ENCODE peak calls at places on chromosome 18, in ten cellular contexts. T is cardiac muscle cell; Q is HCT116; K is body of pancreas; M is CD8-positive, alpha-beta memory T cell; E is left ventricle myocardium inferior; J is hepatocyte; G is suprapubic skin; P is trophoblast cell; B is Peyer's patch. W is an unnamed sample. For H3K4me1, the result is how much of the 10 kb centered on the place peaks cover.

GRCh38 chr18:13178976-13179375 is 39.6 kb upstream of the LDLRAD4 start:
- DNase-seq in T (peak), Q (no peak), K (no peak), M (no peak), E (no peak), J (no peak), G (no peak), P (no peak), B (no peak), W (no peak)

GRCh38 chr18:78856569-78857200 is 122.9 kb upstream of the SALL3 start:
- DNase-seq in T (no peak), Q (no peak), K (no peak), M (no peak), E (no peak), J (no peak), G (no peak), P (no peak), B (no peak), W (no peak)

GRCh38 chr18:58119819-58120218 is 75.8 kb downstream of the NEDD4L start:
- DNase-seq in T (no peak), Q (no peak), K (no peak), M (no peak), E (no peak), J (no peak), G (no peak), P (no peak), B (no peak), W (no peak)

GRCh38 chr18:59865241-59865986 is 34.4 kb upstream of the PMAIP1 start:
- DNase-seq in T (no peak), Q (no peak), K (no peak), M (no peak), E (no peak), J (no peak), G (peak), P (no peak), B (no peak), W (no peak)

GRCh38 chr18:49681387-49681786 is 119.5 kb downstream of the LIPG start:
- DNase-seq in T (no peak), Q (no peak), K (no peak), M (no peak), E (no peak), J (no peak), G (no peak), P (no peak), B (no peak), W (no peak)

GRCh38 chr18:66640431-66640830 is 36.5 kb upstream of the CDH19 start:
- DNase-seq in T (peak), Q (no peak), K (peak), M (no peak), E (peak), J (no peak), G (no peak), P (no peak), B (no peak), W (no peak)

GRCh38 chr18:25825066-25825465 is 265.3 kb downstream of the SS18 start:
- DNase-seq in T (no peak), Q (no peak), K (no peak), M (no peak), E (no peak), J (no peak), G (no peak), P (no peak), B (no peak), W (no peak)

GRCh38 chr18:69795785-69796184 is 151.9 kb downstream of the CD226 start:
- DNase-seq in T (no peak), Q (no peak), K (no peak), M (no peak), E (no peak), J (peak), G (no peak), P (no peak), B (no peak), W (peak)

GRCh38 chr18:48719988-48720654 is 181.3 kb downstream of the CTIF start:
- DNase-seq in T (no peak), Q (no peak), K (no peak), M (no peak), E (no peak), J (no peak), G (no peak), P (no peak), B (no peak), W (no peak)

GRCh38 chr18:44497757-44498490 is 182.8 kb upstream of the SETBP1 start:
- DNase-seq in T (no peak), Q (no peak), K (no peak), M (no peak), E (no peak), J (no peak), G (no peak), P (no peak), B (no peak), W (peak)

GRCh38 chr18:2656237-2657042 is 914 bp downstream of the SMCHD1 start:
- DNase-seq in T (peak), Q (no peak), K (peak), M (peak), E (peak), J (peak), G (peak), P (peak), B (peak), W (peak)

GRCh38 chr18:64175432-64175831 is 26.5 kb upstream of the LINC00305 start:
- DNase-seq in T (no peak), Q (no peak), K (no peak), M (no peak), E (no peak), J (no peak), G (no peak), P (no peak), B (no peak), W (no peak)

GRCh38 chr18:23442958-23443357 is 10.1 kb upstream of the RIOK3 start:
- DNase-seq in T (no peak), Q (no peak), K (no peak), M (no peak), E (no peak), J (no peak), G (no peak), P (no peak), B (no peak), W (no peak)

GRCh38 chr18:76350134-76351025 is 144.7 kb downstream of the ZNF516 start:
- DNase-seq in T (no peak), Q (no peak), K (no peak), M (no peak), E (no peak), J (no peak), G (no peak), P (no peak), B (no peak), W (no peak)

GRCh38 chr18:59649575-59649974 is 47.6 kb downstream of the CCBE1 start:
- DNase-seq in T (no peak), Q (no peak), K (no peak), M (no peak), E (no peak), J (no peak), G (no peak), P (no peak), B (no peak), W (no peak)

GRCh38 chr18:76679259-76679658 is 143.1 kb upstream of the ZNF236 start:
- DNase-seq in T (no peak), Q (no peak), K (no peak), M (no peak), E (no peak), J (peak), G (no peak), P (no peak), B (peak), W (no peak)

GRCh38 chr18:77316013-77316412 is 66.4 kb downstream of the GALR1 start:
- DNase-seq in T (no peak), Q (no peak), K (no peak), M (no peak), E (no peak), J (no peak), G (no peak), P (no peak), B (no peak), W (no peak)

GRCh38 chr18:40414155-40414754 is 1540.8 kb upstream of the PIK3C3 start:
- DNase-seq in T (peak), Q (no peak), K (no peak), M (no peak), E (no peak), J (no peak), G (no peak), P (no peak), B (no peak), W (peak)

GRCh38 chr18:78783564-78783960 is 196.1 kb upstream of the SALL3 start:
- DNase-seq in T (no peak), Q (no peak), K (no peak), M (no peak), E (no peak), J (no peak), G (peak), P (no peak), B (no peak), W (no peak)

GRCh38 chr18:44632469-44633145 is 48.1 kb upstream of the SETBP1 start:
- DNase-seq in T (no peak), Q (no peak), K (no peak), M (no peak), E (no peak), J (no peak), G (no peak), P (no peak), B (no peak), W (no peak)

GRCh38 chr18:79941473-79942119 is 9.9 kb downstream of the SLC66A2 start:
- DNase-seq in T (no peak), Q (no peak), K (peak), M (no peak), E (no peak), J (no peak), G (peak), P (no peak), B (peak), W (no peak)

GRCh38 chr18:25799221-25799620 is 291.2 kb downstream of the SS18 start:
- DNase-seq in T (no peak), Q (no peak), K (no peak), M (no peak), E (no peak), J (no peak), G (no peak), P (no peak), B (no peak), W (no peak)

GRCh38 chr18:68186039-68186438 is 528.9 kb downstream of the TMX3 start:
- DNase-seq in T (peak), Q (no peak), K (no peak), M (no peak), E (no peak), J (no peak), G (no peak), P (no peak), B (no peak), W (no peak)

GRCh38 chr18:32096936-32097335 is 5.3 kb downstream of the RNF138 start:
- DNase-seq in T (no peak), Q (no peak), K (no peak), M (peak), E (no peak), J (no peak), G (no peak), P (no peak), B (no peak), W (no peak)
- H3K4me3 ChIP-seq in T (no peak), Q (no peak), K (no peak), M (peak), E (no peak), J (no peak), G (no peak), P (no peak), B (no peak), W (no peak)

DNA sequence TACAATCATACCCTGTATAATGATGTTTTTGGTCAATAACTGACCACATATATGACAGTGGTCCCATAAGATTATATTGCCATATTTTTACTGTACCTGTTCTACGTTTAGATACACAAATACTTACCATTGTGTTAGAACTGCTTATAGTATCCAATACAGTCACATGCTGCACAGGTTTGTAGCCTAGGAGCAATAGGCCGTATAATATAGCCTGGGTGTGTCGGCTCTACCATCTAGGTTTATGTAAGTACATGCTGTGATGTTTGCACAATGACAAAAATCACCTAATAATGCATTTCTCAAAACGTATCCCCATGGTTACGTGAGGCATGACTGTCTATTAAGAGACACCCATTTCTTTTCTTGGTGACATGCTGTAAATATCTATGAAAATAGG is 55.0 kb upstream of the APCDD1 start:
- DNase-seq in T (no peak), Q (no peak), K (no peak), M (no peak), E (no peak), J (no peak), G (no peak), P (no peak), B (no peak), W (no peak)
- H3K4me1 ChIP-seq in T (under half), Q (under half), K (under half), M (under half), E (under half), J (under half), G (under half), P (under half), B (under half), W (under half)

DNA sequence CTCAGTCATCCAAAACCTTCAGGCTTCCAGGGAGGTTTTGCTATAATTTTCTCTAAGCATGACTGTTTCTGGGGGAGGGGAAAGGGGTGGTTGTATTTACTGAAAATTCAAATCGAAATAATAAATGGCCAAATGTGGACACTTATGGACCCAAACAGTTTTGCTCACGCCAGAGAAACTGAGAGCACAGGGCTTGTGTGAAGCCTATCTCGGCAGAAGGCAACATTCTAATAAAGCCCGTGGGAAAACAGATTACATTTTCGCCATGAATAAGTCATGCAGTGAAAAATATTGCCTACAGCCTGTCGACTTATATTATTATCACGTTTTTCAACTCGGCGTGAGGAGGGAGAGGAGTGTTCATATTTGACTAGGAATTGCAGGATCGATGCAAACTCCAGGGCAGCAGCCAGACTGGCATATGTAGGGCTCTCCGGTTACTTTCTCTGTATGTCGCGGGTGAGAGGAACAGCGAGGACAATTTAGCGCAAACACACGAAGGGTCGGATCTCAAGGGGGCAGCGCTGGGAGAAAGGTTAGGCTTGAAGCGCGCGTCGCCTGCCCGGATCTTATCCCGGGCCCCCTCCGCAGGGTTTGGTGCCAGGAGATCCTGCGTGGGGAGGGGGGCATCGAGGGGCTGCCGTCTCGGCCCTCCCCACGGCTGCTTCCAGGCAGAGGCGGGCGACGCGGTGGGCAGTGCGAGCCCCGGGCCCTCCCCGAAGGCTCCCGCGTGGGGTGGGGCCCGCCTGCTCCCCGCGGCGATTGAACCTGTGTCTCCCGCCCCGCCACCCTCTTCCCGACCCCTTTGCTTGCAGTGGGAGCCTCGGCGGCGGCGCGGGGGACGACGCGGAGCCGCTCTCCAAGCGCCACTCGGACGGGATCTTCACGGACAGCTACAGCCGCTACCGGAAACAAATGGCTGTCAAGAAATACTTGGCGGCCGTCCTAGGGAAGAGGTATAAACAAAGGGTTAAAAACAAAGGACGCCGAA is 4.3 kb downstream of the ADCYAP1 start:
- DNase-seq in T (no peak), Q (no peak), K (no peak), M (no peak), E (no peak), J (no peak), G (no peak), P (no peak), B (no peak), W (peak)
- H3K4me3 ChIP-seq in T (peak), Q (no peak), K (no peak), M (no peak), E (peak), J (peak), G (peak), P (peak), B (peak), W (peak)

DNA sequence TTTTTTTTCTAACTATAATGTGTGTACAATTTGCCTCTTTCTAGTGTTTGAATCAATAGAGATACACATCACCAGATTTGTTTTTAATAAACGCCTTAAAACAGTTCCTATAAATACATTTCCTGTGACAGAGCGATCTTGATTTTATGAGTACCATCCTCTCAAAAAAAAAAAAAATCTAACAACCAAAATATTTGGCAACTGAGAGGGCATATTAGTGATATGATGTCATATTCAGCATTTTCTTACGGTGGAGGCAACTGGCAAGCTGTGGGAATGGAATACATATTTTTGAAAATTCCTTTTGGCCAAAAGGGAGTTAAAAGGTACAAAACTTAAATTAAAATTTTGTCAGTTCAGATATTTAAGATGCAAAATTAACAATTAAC is 268.5 kb downstream of the TCF4 start:
- DNase-seq in T (peak), Q (no peak), K (no peak), M (no peak), E (no peak), J (no peak), G (no peak), P (no peak), B (no peak), W (peak)
- H3K4me1 ChIP-seq in T (under half), Q (under half), K (under half), M (under half), E (half or more), J (under half), G (under half), P (under half), B (under half), W (half or more)

GRCh38 chr18:55511277-55511676 is 76.7 kb downstream of the TCF4 start:
- DNase-seq in T (no peak), Q (no peak), K (no peak), M (no peak), E (no peak), J (no peak), G (no peak), P (no peak), B (no peak), W (no peak)
- H3K4me3 ChIP-seq in T (no peak), Q (no peak), K (no peak), M (no peak), E (peak), J (no peak), G (peak), P (no peak), B (no peak), W (peak)

GRCh38 chr18:46333371-46334199 is 229.4 kb downstream of the HAUS1 start:
- DNase-seq in T (peak), Q (peak), K (peak), M (no peak), E (peak), J (peak), G (no peak), P (peak), B (peak), W (peak)

GRCh38 chr18:46337206-46337710 is 233.1 kb downstream of the HAUS1 start:
- DNase-seq in T (no peak), Q (no peak), K (no peak), M (no peak), E (no peak), J (no peak), G (no peak), P (no peak), B (peak), W (no peak)

GRCh38 chr18:46334200-46334553 is 230.0 kb downstream of the HAUS1 start:
- DNase-seq in T (no peak), Q (no peak), K (no peak), M (no peak), E (no peak), J (peak), G (no peak), P (peak), B (peak), W (no peak)

GRCh38 chr18:46336278-46337205 is 232.4 kb downstream of the HAUS1 start:
- DNase-seq in T (peak), Q (no peak), K (no peak), M (no peak), E (no peak), J (no peak), G (no peak), P (no peak), B (no peak), W (no peak)

GRCh38 chr18:46335551-46336059 is 231.4 kb downstream of the HAUS1 start:
- DNase-seq in T (peak), Q (no peak), K (no peak), M (no peak), E (peak), J (no peak), G (no peak), P (no peak), B (peak), W (no peak)
- H3K4me1 ChIP-seq in T (under half), Q (under half), K (under half), M (under half), E (half or more), J (under half), G (under half), P (under half), B (under half), W (under half)

DNA sequence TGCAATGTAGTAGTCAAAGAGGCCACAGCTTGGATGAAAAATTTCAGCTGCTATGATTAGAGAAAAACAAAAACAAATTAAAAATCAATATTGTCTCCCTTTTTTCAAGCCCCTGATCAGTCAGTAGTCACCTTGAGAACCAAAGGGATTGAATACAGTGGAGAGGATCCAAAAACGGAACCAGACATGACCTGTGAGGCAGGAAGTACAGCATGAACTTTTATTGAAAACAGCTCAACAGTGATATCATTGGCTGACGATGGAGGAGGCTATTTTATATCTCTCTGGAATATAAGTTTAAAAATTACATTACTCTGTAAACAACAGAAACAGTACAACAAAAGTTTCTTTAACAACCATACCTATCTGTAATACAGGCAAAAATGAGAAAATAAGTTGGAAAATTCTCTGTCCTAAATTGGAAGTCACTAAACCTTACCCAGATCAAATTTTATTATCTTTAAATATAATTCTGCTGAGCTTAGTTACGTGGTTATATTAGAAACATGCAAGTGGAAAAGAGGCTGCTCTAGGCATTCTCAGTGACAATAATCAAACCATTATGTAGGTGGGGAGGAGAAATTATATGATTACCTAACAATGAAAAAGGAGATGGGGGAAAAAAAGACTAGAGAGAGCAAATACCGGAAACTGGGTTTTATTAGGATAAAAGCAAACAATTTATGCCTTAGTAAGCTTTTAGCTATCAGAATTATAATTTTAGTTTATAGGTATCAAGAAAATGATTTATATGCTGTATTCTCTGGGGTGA is 53.0 kb downstream of the PHLPP1 start:
- DNase-seq in T (no peak), Q (no peak), K (no peak), M (no peak), E (no peak), J (no peak), G (no peak), P (no peak), B (no peak), W (no peak)
- H3K4me3 ChIP-seq in T (no peak), Q (no peak), K (no peak), M (no peak), E (no peak), J (no peak), G (no peak), P (no peak), B (no peak), W (no peak)